ENCODE peak calls at places on chromosomes 1 and 21, in ten cellular contexts. Z, V, B, G, A, U, Y, N, F and J are unnamed samples.
A peak's percentile ranks its signal among the peaks of the same experiment; 100 is the strongest.

GRCh38 chr1:39987869-39988268 is 32.9 kb downstream of the MFSD2A start:
- DNase-seq in Z (no peak), V (peak; percentile 30), B (no peak), G (peak; percentile 69), A (peak; percentile 12), U (no peak), Y (no peak), N (no peak), F (no peak), J (no peak)

GRCh38 chr1:228143480-228144212 is 3.6 kb downstream of the GUK1 start:
- DNase-seq in Z (no peak), V (no peak), B (no peak), G (no peak), A (no peak), U (no peak), Y (no peak), N (no peak), F (no peak), J (no peak)

GRCh38 chr1:66778969-66779368 is 22.1 kb downstream of the INSL5 start:
- DNase-seq in Z (no peak), V (no peak), B (no peak), G (no peak), A (peak; percentile 8), U (no peak), Y (no peak), N (no peak), F (no peak), J (no peak)

GRCh38 chr1:100989306-100990077 is 36.1 kb downstream of the DPH5 start:
- DNase-seq in Z (no peak), V (no peak), B (no peak), G (no peak), A (peak; percentile 89), U (no peak), Y (no peak), N (no peak), F (no peak), J (no peak)

GRCh38 chr1:87149166-87150065 is 179.3 kb upstream of the LMO4 start:
- DNase-seq in Z (no peak), V (peak; percentile 89), B (peak; percentile 72), G (peak; percentile 29), A (peak; percentile 33), U (no peak), Y (no peak), N (no peak), F (no peak), J (no peak)

GRCh38 chr1:109762821-109763645 is 690 bp downstream of the EPS8L3 start:
- DNase-seq in Z (no peak), V (no peak), B (peak; percentile 31), G (no peak), A (peak; percentile 93), U (no peak), Y (peak; percentile 34), N (no peak), F (no peak), J (no peak)

GRCh38 chr21:33380483-33380998 is 22.7 kb upstream of the IFNGR2 start:
- DNase-seq in Z (peak; percentile 84), V (peak; percentile 87), B (peak; percentile 89), G (peak; percentile 69), A (peak; percentile 97), U (no peak), Y (peak; percentile 86), N (peak; percentile 75), F (peak; percentile 84), J (peak; percentile 91)

GRCh38 chr1:92968138-92969032 is 7.1 kb upstream of the DIPK1A start:
- DNase-seq in Z (no peak), V (no peak), B (no peak), G (no peak), A (peak; percentile 14), U (no peak), Y (peak; percentile 38), N (no peak), F (no peak), J (peak; percentile 26)

GRCh38 chr21:40155563-40155962 is 288.3 kb downstream of the PCP4 start:
- DNase-seq in Z (no peak), V (no peak), B (no peak), G (no peak), A (no peak), U (no peak), Y (no peak), N (no peak), F (no peak), J (no peak)

GRCh38 chr1:108878678-108879077 is 1.9 kb downstream of the GPSM2 start:
- DNase-seq in Z (peak; percentile 50), V (peak; percentile 68), B (no peak), G (no peak), A (no peak), U (peak; percentile 40), Y (no peak), N (no peak), F (no peak), J (no peak)